ENCODE peak calls at places on chromosomes 1 and 21, in six cellular contexts. One of them, this sample, is unnamed.

GRCh38 chr1:158329807-158330206 is 1.5 kb downstream of the CD1B start:
- DNase-seq in lung: no peak
- DNase-seq in dorsolateral prefrontal cortex: no peak
- DNase-seq in brain microvascular endothelial cell: no peak
- DNase-seq in OCI-LY7: peak; percentile 68
- DNase-seq in breast epithelium: no peak
- DNase-seq in this sample: no peak

GRCh38 chr1:92909321-92909720 is 51.9 kb downstream of the DIPK1A start:
- DNase-seq in brain microvascular endothelial cell: peak; percentile 84
- DNase-seq in dorsolateral prefrontal cortex: no peak
- DNase-seq in lung: no peak
- DNase-seq in OCI-LY7: no peak
- DNase-seq in breast epithelium: no peak
- DNase-seq in this sample: peak; percentile 67

GRCh38 chr1:36620142-36620541 is 137.4 kb upstream of the CSF3R start:
- DNase-seq in lung: no peak
- DNase-seq in brain microvascular endothelial cell: no peak
- DNase-seq in dorsolateral prefrontal cortex: no peak
- DNase-seq in OCI-LY7: no peak
- DNase-seq in breast epithelium: no peak
- DNase-seq in this sample: no peak

GRCh38 chr1:2073382-2074230 is 23.4 kb downstream of the PRKCZ start:
- DNase-seq in OCI-LY7: no peak
- DNase-seq in breast epithelium: no peak
- DNase-seq in brain microvascular endothelial cell: peak; percentile 69
- DNase-seq in dorsolateral prefrontal cortex: peak; percentile 90
- DNase-seq in lung: no peak
- DNase-seq in this sample: peak; percentile 3

GRCh38 chr1:94121411-94121821 is 468 bp upstream of the ABCA4 start:
- DNase-seq in dorsolateral prefrontal cortex: no peak
- DNase-seq in breast epithelium: no peak
- DNase-seq in brain microvascular endothelial cell: no peak
- DNase-seq in lung: no peak
- DNase-seq in OCI-LY7: no peak
- DNase-seq in this sample: no peak

GRCh38 chr1:151542710-151543129 is 2.6 kb downstream of the TUFT1 start:
- DNase-seq in breast epithelium: no peak
- DNase-seq in dorsolateral prefrontal cortex: no peak
- DNase-seq in OCI-LY7: no peak
- DNase-seq in lung: no peak
- DNase-seq in brain microvascular endothelial cell: peak; percentile 33
- DNase-seq in this sample: peak; percentile 87

GRCh38 chr1:14737561-14738094 is 139.1 kb downstream of the KAZN start:
- DNase-seq in OCI-LY7: peak; percentile 86
- DNase-seq in lung: no peak
- DNase-seq in dorsolateral prefrontal cortex: no peak
- DNase-seq in breast epithelium: peak; percentile 58
- DNase-seq in brain microvascular endothelial cell: no peak
- DNase-seq in this sample: no peak

GRCh38 chr1:12627308-12627707 is 9.3 kb upstream of the DHRS3 start:
- DNase-seq in brain microvascular endothelial cell: no peak
- DNase-seq in OCI-LY7: no peak
- DNase-seq in lung: no peak
- DNase-seq in dorsolateral prefrontal cortex: no peak
- DNase-seq in breast epithelium: no peak
- DNase-seq in this sample: no peak

GRCh38 chr1:39501666-39502065 is 10.2 kb downstream of the BMP8A start:
- DNase-seq in dorsolateral prefrontal cortex: no peak
- DNase-seq in OCI-LY7: no peak
- DNase-seq in brain microvascular endothelial cell: no peak
- DNase-seq in lung: no peak
- DNase-seq in breast epithelium: no peak
- DNase-seq in this sample: peak; percentile 43

GRCh38 chr1:38015978-38016640 is 3.6 kb downstream of the UTP11 start:
- DNase-seq in dorsolateral prefrontal cortex: no peak
- DNase-seq in breast epithelium: no peak
- DNase-seq in lung: no peak
- DNase-seq in OCI-LY7: no peak
- DNase-seq in brain microvascular endothelial cell: no peak
- DNase-seq in this sample: no peak

DNA sequence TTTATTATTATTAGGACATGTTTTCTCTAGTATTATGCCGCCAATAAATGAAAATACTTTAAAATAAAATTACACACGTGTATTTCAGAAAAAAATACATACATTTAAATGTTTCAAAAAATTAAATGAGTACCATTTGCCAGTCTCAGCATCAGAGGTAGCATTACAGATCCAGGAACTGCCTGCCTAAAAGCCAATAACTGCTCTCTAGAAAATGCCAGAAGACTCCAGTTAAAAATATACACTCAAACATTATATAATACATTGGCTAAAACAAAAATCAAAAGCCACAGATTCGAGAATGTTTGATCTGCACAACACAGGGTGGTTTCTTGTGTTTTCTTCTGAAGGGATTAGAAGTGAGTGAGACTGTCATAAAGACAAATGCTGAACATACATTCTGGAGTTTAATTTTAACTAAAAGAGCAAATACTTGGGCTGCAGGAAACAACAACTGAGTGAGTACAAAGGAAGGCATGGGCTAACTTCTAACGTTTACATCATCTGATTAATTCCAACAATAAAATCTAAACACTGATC is 105.5 kb downstream of the RERE start:
- DNase-seq in lung: no peak
- DNase-seq in breast epithelium: no peak
- DNase-seq in brain microvascular endothelial cell: no peak
- DNase-seq in OCI-LY7: no peak
- DNase-seq in dorsolateral prefrontal cortex: no peak
- DNase-seq in this sample: no peak
- H3K4me3 ChIP-seq in lung: no peak overlapping the region
- H3K4me3 ChIP-seq in breast epithelium: no peak overlapping the region
- H3K4me3 ChIP-seq in brain microvascular endothelial cell: no peak overlapping the region
- H3K4me3 ChIP-seq in OCI-LY7: peak overlapping the region; percentile 37
- H3K4me3 ChIP-seq in dorsolateral prefrontal cortex: peak overlapping the region; percentile 29
- H3K4me3 ChIP-seq in this sample: no peak overlapping the region

DNA sequence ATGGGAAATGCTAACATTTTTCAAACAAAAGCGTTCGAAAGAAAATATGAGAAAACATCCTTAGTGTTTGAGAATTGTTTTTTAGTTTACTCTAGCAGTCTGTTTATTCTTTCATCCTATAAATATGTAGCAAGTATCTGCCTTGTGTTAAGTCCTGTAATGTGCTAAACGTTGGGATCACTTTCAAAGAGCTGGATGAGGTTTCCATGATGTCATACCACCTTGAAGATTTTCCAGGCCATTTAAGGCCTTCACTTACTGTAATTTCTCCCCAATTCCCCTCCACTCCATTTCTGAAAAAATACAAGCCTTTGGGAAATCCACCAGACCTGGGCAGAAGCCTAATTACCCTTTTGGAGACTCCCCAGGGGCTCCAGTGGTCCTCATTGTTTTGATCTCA is 24.2 kb upstream of the CTBS start:
- DNase-seq in OCI-LY7: no peak
- DNase-seq in dorsolateral prefrontal cortex: no peak
- DNase-seq in breast epithelium: no peak
- DNase-seq in brain microvascular endothelial cell: no peak
- DNase-seq in lung: no peak
- DNase-seq in this sample: no peak
- TF ChIP-seq CTCF in OCI-LY7: no peak
- TF ChIP-seq CTCF in dorsolateral prefrontal cortex: no peak
- TF ChIP-seq CTCF in breast epithelium: no peak
- TF ChIP-seq CTCF in brain microvascular endothelial cell: no peak
- TF ChIP-seq CTCF in lung: no peak
- TF ChIP-seq CTCF in this sample: no peak

GRCh38 chr1:230031131-230031530 is 35.9 kb upstream of the GALNT2 start:
- DNase-seq in brain microvascular endothelial cell: peak; percentile 12
- DNase-seq in dorsolateral prefrontal cortex: no peak
- DNase-seq in lung: no peak
- DNase-seq in breast epithelium: no peak
- DNase-seq in OCI-LY7: no peak
- DNase-seq in this sample: no peak
- H3K4me3 ChIP-seq in brain microvascular endothelial cell: no peak overlapping the region
- H3K4me3 ChIP-seq in dorsolateral prefrontal cortex: no peak overlapping the region
- H3K4me3 ChIP-seq in lung: no peak overlapping the region
- H3K4me3 ChIP-seq in breast epithelium: no peak overlapping the region
- H3K4me3 ChIP-seq in OCI-LY7: no peak overlapping the region
- H3K4me3 ChIP-seq in this sample: no peak overlapping the region

DNA sequence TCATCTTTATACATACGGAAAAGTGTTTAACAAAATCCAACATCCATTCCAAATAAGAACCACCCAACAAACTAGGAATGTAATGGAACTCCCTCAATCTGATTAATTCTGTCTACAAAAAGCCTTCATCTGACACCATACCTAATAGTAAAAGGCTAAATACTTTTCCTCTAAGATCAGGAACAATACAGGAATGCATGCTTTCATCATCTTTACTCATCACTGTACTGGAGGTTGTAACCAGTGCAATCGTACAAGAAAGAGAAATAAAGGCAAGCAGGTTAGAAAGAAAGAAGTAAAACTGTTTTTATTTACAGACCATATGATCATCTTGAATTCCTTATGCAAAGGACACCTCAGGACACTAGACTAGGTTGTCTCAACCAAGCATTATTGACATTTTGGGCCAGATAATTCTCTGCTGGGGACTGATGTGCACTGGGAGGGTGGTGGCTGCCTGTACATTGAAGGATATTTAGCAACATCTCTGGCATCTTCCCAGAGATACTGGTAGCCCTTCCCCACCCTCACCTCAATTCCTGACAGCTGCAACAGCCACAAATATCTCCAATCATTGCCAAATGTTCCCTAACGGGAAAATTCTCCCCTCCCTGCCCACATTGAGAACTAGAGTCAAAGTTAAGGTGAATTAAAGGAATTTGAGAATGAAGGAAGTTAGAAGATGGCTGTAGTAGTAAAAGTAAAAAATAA is 30.6 kb upstream of the INSL5 start:
- DNase-seq in brain microvascular endothelial cell: no peak
- DNase-seq in dorsolateral prefrontal cortex: no peak
- DNase-seq in lung: no peak
- DNase-seq in OCI-LY7: no peak
- DNase-seq in breast epithelium: no peak
- DNase-seq in this sample: no peak
- TF ChIP-seq CTCF in brain microvascular endothelial cell: no peak
- TF ChIP-seq CTCF in dorsolateral prefrontal cortex: no peak
- TF ChIP-seq CTCF in lung: no peak
- TF ChIP-seq CTCF in OCI-LY7: no peak
- TF ChIP-seq CTCF in breast epithelium: no peak
- TF ChIP-seq CTCF in this sample: no peak

GRCh38 chr1:197572169-197572568 is 203.1 kb downstream of the DENND1B start:
- DNase-seq in lung: no peak
- DNase-seq in breast epithelium: no peak
- DNase-seq in OCI-LY7: no peak
- DNase-seq in brain microvascular endothelial cell: no peak
- DNase-seq in dorsolateral prefrontal cortex: no peak
- DNase-seq in this sample: no peak

DNA sequence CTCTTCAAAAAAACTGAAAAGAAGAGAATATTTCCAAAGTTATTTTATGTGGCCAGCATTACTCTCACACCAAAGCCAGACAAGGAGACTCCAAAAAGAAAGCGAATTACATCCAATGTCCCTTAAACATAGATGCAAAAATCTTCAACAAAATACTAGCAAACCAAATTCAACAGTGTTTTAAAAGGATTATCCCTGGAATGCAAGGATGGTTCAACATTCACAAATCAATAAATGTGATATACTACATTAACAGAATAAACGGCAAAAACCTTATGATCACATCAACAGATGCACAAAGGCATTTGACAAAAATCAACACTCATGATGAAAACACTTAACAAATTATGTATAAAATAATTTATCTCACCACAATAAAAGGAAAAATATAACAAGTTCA is 207.8 kb downstream of the DENND1B start:
- DNase-seq in brain microvascular endothelial cell: no peak
- DNase-seq in dorsolateral prefrontal cortex: no peak
- DNase-seq in breast epithelium: no peak
- DNase-seq in OCI-LY7: no peak
- DNase-seq in lung: no peak
- DNase-seq in this sample: no peak
- H3K4me3 ChIP-seq in brain microvascular endothelial cell: no peak overlapping the region
- H3K4me3 ChIP-seq in dorsolateral prefrontal cortex: no peak overlapping the region
- H3K4me3 ChIP-seq in breast epithelium: no peak overlapping the region
- H3K4me3 ChIP-seq in OCI-LY7: no peak overlapping the region
- H3K4me3 ChIP-seq in lung: no peak overlapping the region
- H3K4me3 ChIP-seq in this sample: no peak overlapping the region

DNA sequence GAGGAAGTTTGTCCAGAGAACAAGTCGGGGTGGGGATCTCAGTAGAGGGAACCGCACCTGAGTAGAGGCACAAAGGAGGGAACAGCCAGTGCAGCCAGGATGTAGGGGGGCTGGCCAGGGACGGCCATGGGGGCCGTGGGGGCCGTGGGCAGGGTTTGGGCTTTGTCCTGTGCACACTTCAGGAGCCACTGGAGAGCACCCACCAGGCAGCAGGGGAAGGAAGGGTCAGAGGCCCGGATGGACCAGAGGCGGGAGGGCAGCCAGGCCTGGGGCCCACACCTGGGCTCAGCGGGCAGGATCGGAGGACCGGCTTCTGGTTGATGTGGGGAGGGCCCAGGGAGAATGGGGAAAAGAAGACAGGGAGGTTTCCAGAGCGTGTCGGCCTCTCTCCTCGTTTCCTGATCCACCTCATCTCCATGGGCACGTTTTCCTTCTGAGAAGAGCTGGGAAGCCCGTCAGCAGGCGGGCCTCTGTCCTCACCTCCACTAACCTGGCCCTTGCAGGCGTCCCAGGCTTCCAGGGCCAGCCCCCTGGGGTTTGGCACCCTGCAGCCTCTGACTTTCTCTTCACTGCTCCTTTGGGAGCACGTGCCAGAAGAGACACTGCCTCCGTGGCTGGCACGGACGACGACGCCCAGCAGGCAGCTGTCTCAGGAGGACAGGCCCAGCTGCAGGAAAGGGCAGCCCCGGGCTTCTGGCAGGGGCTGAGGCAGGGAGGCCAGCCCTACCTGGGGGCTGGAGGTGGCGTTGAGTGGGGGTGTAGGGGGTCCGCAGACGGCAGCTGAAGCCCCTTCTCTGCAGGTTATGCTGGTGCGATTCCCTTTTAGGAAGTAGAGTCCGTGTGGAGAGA is 16.8 kb upstream of the PDXK start:
- DNase-seq in OCI-LY7: no peak
- DNase-seq in breast epithelium: no peak
- DNase-seq in brain microvascular endothelial cell: no peak
- DNase-seq in dorsolateral prefrontal cortex: no peak
- DNase-seq in lung: no peak
- DNase-seq in this sample: no peak
- TF ChIP-seq CTCF in OCI-LY7: no peak
- TF ChIP-seq CTCF in breast epithelium: no peak
- TF ChIP-seq CTCF in brain microvascular endothelial cell: no peak
- TF ChIP-seq CTCF in dorsolateral prefrontal cortex: no peak
- TF ChIP-seq CTCF in lung: no peak
- TF ChIP-seq CTCF in this sample: no peak